ENCODE peak calls at places on chromosome 12, in six cellular contexts. L is A673, D is uterus, K is thoracic aorta, X is fibroblast of mammary gland, U is adrenal gland. T is an unnamed sample.

GRCh38 chr12:108691154-108691994 is 39.9 kb downstream of the CORO1C start:
- DNase-seq in L (peak; percentile 94), D (peak; percentile 96), K (peak; percentile 90), X (peak; percentile 99), U (peak; percentile 99), T (peak; percentile 97)

GRCh38 chr12:98228619-98229538 is 286.5 kb upstream of the TMPO start:
- DNase-seq in L (no peak), D (no peak), K (no peak), X (no peak), U (no peak), T (no peak)

GRCh38 chr12:4174417-4174816 is 99.1 kb upstream of the CCND2 start:
- DNase-seq in L (no peak), D (no peak), K (no peak), X (no peak), U (no peak), T (no peak)

GRCh38 chr12:40565029-40565633 is 127.1 kb upstream of the CNTN1 start:
- DNase-seq in L (no peak), D (no peak), K (no peak), X (no peak), U (no peak), T (no peak)

GRCh38 chr12:74820324-74820723 is 282.7 kb downstream of the ATXN7L3B start:
- DNase-seq in L (no peak), D (no peak), K (no peak), X (no peak), U (no peak), T (no peak)

GRCh38 chr12:75707983-75708382 is 196.6 kb upstream of the KRR1 start:
- DNase-seq in L (peak; percentile 59), D (no peak), K (no peak), X (peak; percentile 34), U (no peak), T (no peak)

GRCh38 chr12:112900298-112901145 is 6.2 kb upstream of the OAS1 start:
- DNase-seq in L (peak; percentile 83), D (no peak), K (no peak), X (peak; percentile 53), U (peak; percentile 40), T (peak; percentile 45)

GRCh38 chr12:107275530-107275929 is 182.2 kb upstream of the CRY1 start:
- DNase-seq in L (no peak), D (no peak), K (no peak), X (no peak), U (no peak), T (no peak)

GRCh38 chr12:68768431-68768934 is 22.5 kb downstream of the SLC35E3 start:
- DNase-seq in L (no peak), D (no peak), K (no peak), X (no peak), U (no peak), T (no peak)

GRCh38 chr12:52992699-52993557 is 13.3 kb upstream of the EIF4B start:
- DNase-seq in L (no peak), D (no peak), K (no peak), X (peak; percentile 73), U (no peak), T (peak; percentile 84)

GRCh38 chr12:33439587-33440011 is at the start of gene SYT10:
- DNase-seq in L (peak; percentile 20), D (no peak), K (no peak), X (no peak), U (no peak), T (no peak)

GRCh38 chr12:114213055-114213561 is 192.8 kb downstream of the TBX5 start:
- DNase-seq in L (no peak), D (no peak), K (no peak), X (no peak), U (no peak), T (no peak)

GRCh38 chr12:27970391-27970980 is 2.0 kb downstream of the PTHLH start:
- DNase-seq in L (peak; percentile 60), D (peak; percentile 25), K (no peak), X (peak; percentile 38), U (peak; percentile 8), T (no peak)

GRCh38 chr12:47995976-47996375 is 8.3 kb downstream of the COL2A1 start:
- DNase-seq in L (no peak), D (no peak), K (no peak), X (peak; percentile 58), U (peak; percentile 63), T (no peak)

GRCh38 chr12:62895351-62895750 is 39.6 kb downstream of the PPM1H start:
- DNase-seq in L (no peak), D (no peak), K (no peak), X (no peak), U (no peak), T (no peak)

GRCh38 chr12:116443706-116444589 is 115.2 kb upstream of the MAP1LC3B2 start:
- DNase-seq in L (no peak), D (peak; percentile 44), K (no peak), X (no peak), U (no peak), T (peak; percentile 65)

GRCh38 chr12:77925536-77926108 is 94.9 kb downstream of the NAV3 start:
- DNase-seq in L (peak; percentile 96), D (peak; percentile 72), K (peak; percentile 3), X (peak; percentile 96), U (peak; percentile 90), T (peak; percentile 90)

GRCh38 chr12:55726911-55727310 is 1.9 kb downstream of the CD63 start:
- DNase-seq in L (no peak), D (no peak), K (no peak), X (no peak), U (no peak), T (no peak)
- H3K4me3 ChIP-seq in L (peak overlapping the region; percentile 85), D (peak overlapping the region; percentile 75), K (peak overlapping the region; percentile 95), X (peak overlapping the region; percentile 94), U (no peak overlapping the region), T (peak overlapping the region; percentile 85)

GRCh38 chr12:54350743-54351142 is 13.5 kb downstream of the GPR84 start:
- DNase-seq in L (no peak), D (no peak), K (no peak), X (no peak), U (no peak), T (no peak)
- H3K4me3 ChIP-seq in L (no peak overlapping the region), D (no peak overlapping the region), K (no peak overlapping the region), X (no peak overlapping the region), U (no peak overlapping the region), T (no peak overlapping the region)

GRCh38 chr12:56487448-56488040 is 417 bp downstream of the GLS2 start:
- DNase-seq in L (peak; percentile 25), D (peak; percentile 39), K (no peak), X (peak; percentile 9), U (peak; percentile 34), T (peak; percentile 17)
- H3K4me3 ChIP-seq in L (peak overlapping the region; percentile 53), D (peak overlapping the region; percentile 58), K (peak overlapping the region; percentile 84), X (peak overlapping the region; percentile 40), U (no peak overlapping the region), T (peak overlapping the region; percentile 48)

DNA sequence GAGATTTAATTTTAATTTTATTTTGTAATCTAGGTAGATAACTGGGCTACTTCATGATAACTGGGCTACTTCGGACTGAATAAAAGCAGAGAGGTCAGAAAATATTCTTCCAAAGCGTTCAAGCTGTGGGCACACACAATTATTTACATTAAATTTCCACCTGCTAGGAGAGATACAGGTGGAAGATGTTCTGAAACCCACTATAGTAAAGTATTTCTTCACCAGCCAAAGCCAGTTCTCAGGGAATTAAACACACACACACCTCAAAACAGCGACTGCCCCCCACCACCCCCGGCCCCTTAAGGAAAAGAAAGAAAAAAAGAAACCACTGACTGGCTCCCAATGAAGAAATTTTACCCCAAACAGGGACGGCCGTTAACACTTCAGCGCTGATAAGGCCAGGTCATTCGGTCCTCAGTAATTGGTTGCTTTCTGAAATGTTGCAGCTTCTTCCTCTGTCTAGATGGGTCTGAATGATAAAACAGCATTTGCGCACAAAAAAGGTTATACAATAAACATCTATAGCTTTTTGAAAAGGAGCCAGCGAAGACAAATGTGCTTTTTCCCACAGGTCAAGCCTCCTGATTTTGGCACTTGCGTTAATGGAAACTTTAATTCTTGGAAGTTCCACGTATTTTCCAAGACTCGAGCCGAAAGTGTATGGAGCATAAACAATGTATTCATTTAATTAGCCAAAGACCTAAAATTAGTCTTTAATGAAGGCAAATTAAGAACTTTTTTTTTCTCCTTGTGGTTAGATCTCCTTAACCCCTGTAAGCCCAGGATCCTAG is 819 bp upstream of the KCNJ8 start:
- DNase-seq in L (no peak), D (no peak), K (no peak), X (no peak), U (no peak), T (no peak)
- H3K4me3 ChIP-seq in L (no peak overlapping the region), D (peak overlapping the region; percentile 54), K (peak overlapping the region; percentile 89), X (peak overlapping the region; percentile 65), U (no peak overlapping the region), T (no peak overlapping the region)

GRCh38 chr12:15726029-15726756 is 63.0 kb downstream of the EPS8 start:
- DNase-seq in L (peak; percentile 48), D (no peak), K (no peak), X (no peak), U (no peak), T (no peak)
- H3K4me3 ChIP-seq in L (no peak overlapping the region), D (no peak overlapping the region), K (peak overlapping the region; percentile 37), X (no peak overlapping the region), U (no peak overlapping the region), T (no peak overlapping the region)

GRCh38 chr12:120724720-120725119 is 906 bp upstream of the ACADS start:
- DNase-seq in L (no peak), D (no peak), K (no peak), X (no peak), U (no peak), T (no peak)

GRCh38 chr12:120725151-120725658 is 421 bp upstream of the ACADS start:
- DNase-seq in L (no peak), D (no peak), K (no peak), X (no peak), U (no peak), T (no peak)

GRCh38 chr12:120725659-120726509 is at the start of gene ACADS:
- DNase-seq in L (peak; percentile 91), D (peak; percentile 90), K (peak; percentile 40), X (peak; percentile 70), U (peak; percentile 94), T (peak; percentile 59)

GRCh38 chr12:120726961-120727360 is 1.3 kb downstream of the ACADS start:
- DNase-seq in L (no peak), D (no peak), K (no peak), X (no peak), U (no peak), T (no peak)

DNA sequence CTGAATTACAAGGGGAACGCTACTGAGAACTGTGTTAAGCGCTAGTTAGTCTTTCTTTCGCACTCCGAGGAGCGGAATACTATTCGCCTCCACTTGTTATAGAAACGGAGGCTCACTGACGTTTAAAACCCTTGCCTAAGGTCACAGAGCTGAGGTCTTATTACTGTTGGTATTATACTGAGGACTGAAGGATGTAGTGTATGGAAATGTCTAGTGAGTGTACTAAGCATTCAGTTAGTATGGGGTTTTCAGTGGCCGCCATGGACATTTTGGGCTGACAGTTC is 826 bp downstream of the ACADS start:
- DNase-seq in L (no peak), D (no peak), K (no peak), X (no peak), U (no peak), T (no peak)
- H3K4me3 ChIP-seq in L (peak overlapping the region; percentile 51), D (peak overlapping the region; percentile 59), K (peak overlapping the region; percentile 85), X (no peak overlapping the region), U (no peak overlapping the region), T (no peak overlapping the region)

GRCh38 chr12:7118914-7119313 is 9.8 kb downstream of the RBP5 start:
- DNase-seq in L (no peak), D (no peak), K (no peak), X (no peak), U (no peak), T (no peak)
- H3K4me3 ChIP-seq in L (no peak overlapping the region), D (no peak overlapping the region), K (no peak overlapping the region), X (no peak overlapping the region), U (no peak overlapping the region), T (no peak overlapping the region)

T was measured in bronchial epithelial cell.